ENCODE peak calls at places on chromosomes 3 and 15, in six cellular contexts. One of them, this sample, is unnamed.

GRCh38 chr3:54866221-54866620 is 61.6 kb downstream of the LRTM1 start:
- DNase-seq in SK-N-SH: peak; percentile 22
- DNase-seq in mesendoderm: no peak
- DNase-seq in keratinocyte: no peak
- DNase-seq in fibroblast of lung: no peak
- DNase-seq in HCT116: no peak
- DNase-seq in this sample: no peak

GRCh38 chr15:51260262-51260661 is 78.1 kb downstream of the CYP19A1 start:
- DNase-seq in SK-N-SH: peak; percentile 61
- DNase-seq in mesendoderm: no peak
- DNase-seq in keratinocyte: no peak
- DNase-seq in fibroblast of lung: peak; percentile 52
- DNase-seq in HCT116: no peak
- DNase-seq in this sample: no peak

GRCh38 chr15:40755821-40756220 is 767 bp upstream of the RMDN3 start:
- DNase-seq in SK-N-SH: no peak
- DNase-seq in mesendoderm: no peak
- DNase-seq in keratinocyte: no peak
- DNase-seq in fibroblast of lung: no peak
- DNase-seq in HCT116: no peak
- DNase-seq in this sample: no peak

GRCh38 chr3:149528344-149528657 is 53.8 kb downstream of the TM4SF4 start:
- DNase-seq in SK-N-SH: no peak
- DNase-seq in mesendoderm: no peak
- DNase-seq in keratinocyte: no peak
- DNase-seq in fibroblast of lung: no peak
- DNase-seq in HCT116: no peak
- DNase-seq in this sample: no peak

GRCh38 chr3:14848906-14849305 is 30.1 kb downstream of the FGD5 start:
- DNase-seq in SK-N-SH: no peak
- DNase-seq in mesendoderm: no peak
- DNase-seq in keratinocyte: no peak
- DNase-seq in fibroblast of lung: no peak
- DNase-seq in HCT116: no peak
- DNase-seq in this sample: no peak

GRCh38 chr3:38617586-38617985 is 31.9 kb downstream of the SCN5A start:
- DNase-seq in SK-N-SH: no peak
- DNase-seq in mesendoderm: no peak
- DNase-seq in keratinocyte: no peak
- DNase-seq in fibroblast of lung: no peak
- DNase-seq in HCT116: no peak
- DNase-seq in this sample: no peak

GRCh38 chr15:50235794-50236193 is 29.7 kb downstream of the HDC start:
- DNase-seq in SK-N-SH: no peak
- DNase-seq in mesendoderm: no peak
- DNase-seq in keratinocyte: no peak
- DNase-seq in fibroblast of lung: no peak
- DNase-seq in HCT116: no peak
- DNase-seq in this sample: no peak

GRCh38 chr3:58999779-59000170 is 50.0 kb downstream of the CFAP20DC start:
- DNase-seq in SK-N-SH: no peak
- DNase-seq in mesendoderm: no peak
- DNase-seq in keratinocyte: no peak
- DNase-seq in fibroblast of lung: peak; percentile 11
- DNase-seq in HCT116: no peak
- DNase-seq in this sample: no peak

GRCh38 chr3:89851974-89852621 is 744.7 kb downstream of the EPHA3 start:
- DNase-seq in SK-N-SH: peak; percentile 22
- DNase-seq in mesendoderm: peak; percentile 90
- DNase-seq in keratinocyte: no peak
- DNase-seq in fibroblast of lung: peak; percentile 24
- DNase-seq in HCT116: no peak
- DNase-seq in this sample: peak; percentile 86

GRCh38 chr3:42654331-42655201 is 1.1 kb downstream of the ZBTB47 start:
- DNase-seq in SK-N-SH: peak; percentile 92
- DNase-seq in mesendoderm: peak; percentile 91
- DNase-seq in keratinocyte: no peak
- DNase-seq in fibroblast of lung: peak; percentile 62
- DNase-seq in HCT116: no peak
- DNase-seq in this sample: peak; percentile 92

GRCh38 chr3:101836907-101837598 is 12.3 kb upstream of the NFKBIZ start:
- DNase-seq in SK-N-SH: no peak
- DNase-seq in mesendoderm: no peak
- DNase-seq in keratinocyte: no peak
- DNase-seq in fibroblast of lung: peak; percentile 81
- DNase-seq in HCT116: no peak
- DNase-seq in this sample: no peak

GRCh38 chr15:38323895-38324294 is 71.3 kb downstream of the SPRED1 start:
- DNase-seq in SK-N-SH: no peak
- DNase-seq in mesendoderm: no peak
- DNase-seq in keratinocyte: no peak
- DNase-seq in fibroblast of lung: no peak
- DNase-seq in HCT116: no peak
- DNase-seq in this sample: no peak

GRCh38 chr15:38320181-38320580 is 67.5 kb downstream of the SPRED1 start:
- DNase-seq in SK-N-SH: no peak
- DNase-seq in mesendoderm: no peak
- DNase-seq in keratinocyte: no peak
- DNase-seq in fibroblast of lung: peak; percentile 38
- DNase-seq in HCT116: no peak
- DNase-seq in this sample: no peak

DNA sequence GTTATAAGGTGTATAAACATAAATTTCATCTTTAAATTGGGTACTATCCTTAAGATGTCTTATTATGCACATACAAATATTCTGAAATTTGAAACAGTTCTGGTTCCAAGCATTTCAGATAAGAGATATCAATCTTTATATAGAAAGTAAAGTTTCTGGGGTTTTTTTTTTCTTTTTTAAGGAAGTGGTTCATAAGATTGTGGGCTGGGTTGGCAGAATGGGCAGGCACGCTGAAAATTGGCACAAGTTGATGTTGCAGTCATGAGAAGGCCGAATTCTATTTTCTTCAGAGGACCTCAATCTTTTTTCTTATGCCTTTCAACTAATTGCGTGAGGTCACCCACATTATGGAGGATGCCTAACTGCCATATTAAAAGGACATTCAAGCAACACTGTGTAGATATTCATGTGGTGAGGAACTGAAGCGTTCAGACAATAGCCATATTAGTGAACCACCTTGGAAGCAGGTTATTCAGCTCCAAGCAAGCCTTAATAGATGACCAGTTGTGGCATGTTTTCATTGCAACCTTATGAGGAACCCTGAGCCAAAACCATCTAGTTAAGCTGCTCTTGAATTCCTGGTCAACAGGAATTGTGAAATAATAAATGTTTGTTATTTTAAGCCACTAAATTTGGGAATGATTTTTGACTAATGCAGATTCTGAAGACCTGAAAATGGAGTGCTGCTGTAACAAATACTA is 72.8 kb downstream of the SPRED1 start:
- DNase-seq in SK-N-SH: no peak
- DNase-seq in mesendoderm: no peak
- DNase-seq in keratinocyte: no peak
- DNase-seq in fibroblast of lung: peak; percentile 34
- DNase-seq in HCT116: no peak
- DNase-seq in this sample: no peak
- H3K79me2 ChIP-seq in SK-N-SH: peaks cover 69% of the 10 kb centered on the region
- H3K79me2 ChIP-seq in mesendoderm: no peaks in the 10 kb centered on the region
- H3K79me2 ChIP-seq in keratinocyte: no peaks in the 10 kb centered on the region
- H3K79me2 ChIP-seq in fibroblast of lung: peaks cover 18% of the 10 kb centered on the region
- H3K79me2 ChIP-seq in HCT116: peaks cover 9% of the 10 kb centered on the region
- H3K79me2 ChIP-seq in this sample: peaks cover 13% of the 10 kb centered on the region

DNA sequence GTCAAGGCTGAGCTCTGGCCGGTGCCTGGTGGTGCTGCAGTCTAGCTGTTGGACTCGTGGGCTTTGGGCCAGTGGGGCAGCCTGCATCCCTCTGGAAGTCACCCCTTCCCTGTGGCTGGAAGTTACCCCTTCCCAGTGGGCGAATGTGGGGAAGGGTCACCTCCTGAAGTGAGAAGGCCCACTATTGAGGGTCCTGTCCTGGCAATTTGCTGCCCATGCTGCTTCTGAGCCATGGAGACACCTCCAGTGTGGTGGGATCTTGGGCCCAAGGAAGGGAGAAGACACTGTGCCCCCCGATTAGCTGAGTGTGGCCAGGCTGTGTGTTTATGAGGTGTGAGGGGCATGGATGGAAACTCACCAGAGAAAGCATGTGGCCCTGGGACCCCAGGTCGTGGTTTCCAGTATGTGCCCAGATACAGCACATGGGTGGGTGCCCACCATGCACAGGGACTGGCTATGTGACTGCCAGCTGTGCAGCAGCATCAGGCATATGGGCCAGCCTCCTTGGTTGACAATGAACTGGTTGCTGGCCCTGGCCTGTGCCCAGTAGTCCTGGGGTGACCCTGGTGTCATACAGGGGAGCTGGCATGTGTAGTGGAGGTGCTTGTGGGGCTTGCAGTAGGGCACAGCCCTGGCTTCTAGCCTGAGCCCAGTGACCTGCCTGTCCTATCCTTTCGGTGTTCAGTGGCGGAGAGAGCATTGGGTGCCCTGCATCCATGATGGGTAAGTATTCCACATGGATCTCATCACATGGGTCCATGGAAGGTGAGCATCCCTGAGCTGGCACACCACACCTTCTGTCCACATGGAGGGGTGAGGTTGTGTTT is 221.2 kb downstream of the SNRPN start:
- DNase-seq in SK-N-SH: peak; percentile 1
- DNase-seq in mesendoderm: no peak
- DNase-seq in keratinocyte: no peak
- DNase-seq in fibroblast of lung: no peak
- DNase-seq in HCT116: no peak
- DNase-seq in this sample: no peak
- H3K9ac ChIP-seq in SK-N-SH: no peak overlapping the region
- H3K9ac ChIP-seq in mesendoderm: no peak overlapping the region
- H3K9ac ChIP-seq in keratinocyte: no peak overlapping the region
- H3K9ac ChIP-seq in fibroblast of lung: no peak overlapping the region
- H3K9ac ChIP-seq in HCT116: no peak overlapping the region
- H3K9ac ChIP-seq in this sample: no peak overlapping the region

GRCh38 chr3:179666030-179666429 is 13.2 kb downstream of the USP13 start:
- DNase-seq in SK-N-SH: no peak
- DNase-seq in mesendoderm: no peak
- DNase-seq in keratinocyte: no peak
- DNase-seq in fibroblast of lung: no peak
- DNase-seq in HCT116: no peak
- DNase-seq in this sample: no peak

GRCh38 chr3:179660872-179661271 is 8.0 kb downstream of the USP13 start:
- DNase-seq in SK-N-SH: no peak
- DNase-seq in mesendoderm: no peak
- DNase-seq in keratinocyte: no peak
- DNase-seq in fibroblast of lung: no peak
- DNase-seq in HCT116: no peak
- DNase-seq in this sample: no peak

GRCh38 chr3:179661777-179662176 is 8.9 kb downstream of the USP13 start:
- DNase-seq in SK-N-SH: no peak
- DNase-seq in mesendoderm: no peak
- DNase-seq in keratinocyte: no peak
- DNase-seq in fibroblast of lung: no peak
- DNase-seq in HCT116: no peak
- DNase-seq in this sample: no peak

GRCh38 chr3:179666436-179667035 is 13.7 kb downstream of the USP13 start:
- DNase-seq in SK-N-SH: peak; percentile 64
- DNase-seq in mesendoderm: peak; percentile 42
- DNase-seq in keratinocyte: no peak
- DNase-seq in fibroblast of lung: peak; percentile 33
- DNase-seq in HCT116: no peak
- DNase-seq in this sample: peak; percentile 43

GRCh38 chr3:179663093-179663492 is 10.3 kb downstream of the USP13 start:
- DNase-seq in SK-N-SH: no peak
- DNase-seq in mesendoderm: no peak
- DNase-seq in keratinocyte: no peak
- DNase-seq in fibroblast of lung: no peak
- DNase-seq in HCT116: no peak
- DNase-seq in this sample: no peak
- H3K79me2 ChIP-seq in SK-N-SH: peaks cover 100% of the 10 kb centered on the region
- H3K79me2 ChIP-seq in mesendoderm: peaks cover 55% of the 10 kb centered on the region
- H3K79me2 ChIP-seq in keratinocyte: peaks cover 2% of the 10 kb centered on the region
- H3K79me2 ChIP-seq in fibroblast of lung: peaks cover 68% of the 10 kb centered on the region
- H3K79me2 ChIP-seq in HCT116: peaks cover 97% of the 10 kb centered on the region
- H3K79me2 ChIP-seq in this sample: peaks cover 99% of the 10 kb centered on the region

GRCh38 chr15:66169625-66170024 is 83.9 kb downstream of the MEGF11 start:
- DNase-seq in SK-N-SH: no peak
- DNase-seq in mesendoderm: no peak
- DNase-seq in keratinocyte: no peak
- DNase-seq in fibroblast of lung: no peak
- DNase-seq in HCT116: no peak
- DNase-seq in this sample: no peak

GRCh38 chr15:66165856-66166255 is 87.7 kb downstream of the MEGF11 start:
- DNase-seq in SK-N-SH: peak; percentile 61
- DNase-seq in mesendoderm: peak; percentile 38
- DNase-seq in keratinocyte: no peak
- DNase-seq in fibroblast of lung: no peak
- DNase-seq in HCT116: no peak
- DNase-seq in this sample: no peak

GRCh38 chr15:66170042-66170441 is 83.5 kb downstream of the MEGF11 start:
- DNase-seq in SK-N-SH: no peak
- DNase-seq in mesendoderm: no peak
- DNase-seq in keratinocyte: no peak
- DNase-seq in fibroblast of lung: no peak
- DNase-seq in HCT116: no peak
- DNase-seq in this sample: no peak

GRCh38 chr15:66169023-66169422 is 84.5 kb downstream of the MEGF11 start:
- DNase-seq in SK-N-SH: no peak
- DNase-seq in mesendoderm: no peak
- DNase-seq in keratinocyte: no peak
- DNase-seq in fibroblast of lung: no peak
- DNase-seq in HCT116: no peak
- DNase-seq in this sample: no peak

DNA sequence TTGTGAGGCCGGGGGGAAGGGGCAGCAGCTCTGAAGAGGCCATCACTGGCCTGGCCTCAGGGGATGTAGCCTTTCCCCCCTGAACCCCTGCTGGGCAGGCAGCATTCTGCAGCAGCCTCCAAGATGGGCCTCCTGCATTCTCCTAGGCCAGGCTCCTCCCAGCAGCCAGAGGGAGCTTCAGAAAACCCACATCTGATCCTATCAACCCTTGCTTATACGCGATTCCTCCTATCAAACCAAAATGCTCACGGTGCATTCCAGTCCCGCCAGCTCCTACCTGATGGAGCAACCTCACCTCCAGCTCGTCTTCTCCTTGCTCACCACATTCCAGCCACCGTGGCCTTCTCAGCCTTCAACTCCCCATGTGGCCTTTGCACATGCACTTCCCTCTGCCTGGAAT is 85.7 kb downstream of the MEGF11 start:
- DNase-seq in SK-N-SH: no peak
- DNase-seq in mesendoderm: peak; percentile 55
- DNase-seq in keratinocyte: no peak
- DNase-seq in fibroblast of lung: no peak
- DNase-seq in HCT116: no peak
- DNase-seq in this sample: no peak
- H3K9ac ChIP-seq in SK-N-SH: no peak overlapping the region
- H3K9ac ChIP-seq in mesendoderm: no peak overlapping the region
- H3K9ac ChIP-seq in keratinocyte: no peak overlapping the region
- H3K9ac ChIP-seq in fibroblast of lung: no peak overlapping the region
- H3K9ac ChIP-seq in HCT116: no peak overlapping the region
- H3K9ac ChIP-seq in this sample: no peak overlapping the region

GRCh38 chr3:185807455-185808068 is 17.3 kb downstream of the IGF2BP2 start:
- DNase-seq in SK-N-SH: no peak
- DNase-seq in mesendoderm: peak; percentile 81
- DNase-seq in keratinocyte: peak; percentile 84
- DNase-seq in fibroblast of lung: peak; percentile 96
- DNase-seq in HCT116: peak; percentile 79
- DNase-seq in this sample: peak; percentile 25
- H3K79me2 ChIP-seq in SK-N-SH: peaks cover 100% of the 10 kb centered on the region
- H3K79me2 ChIP-seq in mesendoderm: peaks cover 50% of the 10 kb centered on the region
- H3K79me2 ChIP-seq in keratinocyte: peaks cover 95% of the 10 kb centered on the region
- H3K79me2 ChIP-seq in fibroblast of lung: peaks cover 62% of the 10 kb centered on the region
- H3K79me2 ChIP-seq in HCT116: peaks cover 100% of the 10 kb centered on the region
- H3K79me2 ChIP-seq in this sample: peaks cover 100% of the 10 kb centered on the region